ENCODE peak calls at places on chromosomes 1 and 21, in six cellular contexts. F is AG04449, G is fibroblast of the conjunctiva, Y is activated gamma-delta T cell treated with Interleukin-2 at 50 U/mL for 16 hours, M is fibroblast of the aortic adventitia, O is AG20443. S is an unnamed sample.

GRCh38 chr1:9717193-9718005 is 65.9 kb downstream of the PIK3CD start:
- DNase-seq in F (no peak), Y (peak; percentile 93), O (no peak), M (no peak), G (no peak), S (no peak)

GRCh38 chr1:162136760-162137537 is 67.5 kb downstream of the NOS1AP start:
- DNase-seq in M (peak; percentile 72), F (peak; percentile 37), G (peak; percentile 59), Y (no peak), O (peak; percentile 82), S (no peak)

GRCh38 chr1:65389296-65389695 is 31.2 kb upstream of the LEPR start:
- DNase-seq in M (no peak), G (no peak), O (no peak), Y (no peak), F (no peak), S (no peak)

GRCh38 chr1:43420874-43421273 is 31.2 kb downstream of the SZT2 start:
- DNase-seq in Y (no peak), G (no peak), M (no peak), O (no peak), F (no peak), S (no peak)

GRCh38 chr1:231806623-231807470 is 180.3 kb downstream of the DISC1 start:
- DNase-seq in F (no peak), M (no peak), Y (no peak), O (no peak), G (no peak), S (peak; percentile 77)

GRCh38 chr1:87093286-87093685 is 178.9 kb downstream of the HS2ST1 start:
- DNase-seq in G (no peak), Y (no peak), M (no peak), O (no peak), F (no peak), S (no peak)

GRCh38 chr21:42654913-42655796 is 1.7 kb downstream of the PDE9A start:
- DNase-seq in O (no peak), G (no peak), F (no peak), M (no peak), Y (no peak), S (no peak)

GRCh38 chr1:98005326-98006010 is 84.6 kb upstream of the DPYD start:
- DNase-seq in G (no peak), Y (no peak), O (no peak), M (peak; percentile 66), F (no peak), S (no peak)

GRCh38 chr1:15916417-15916816 is 59.5 kb downstream of the ZBTB17 start:
- DNase-seq in O (no peak), G (no peak), F (no peak), Y (no peak), M (no peak), S (no peak)

GRCh38 chr1:38301040-38301439 is 254.4 kb upstream of the POU3F1 start:
- DNase-seq in O (no peak), Y (no peak), M (no peak), F (no peak), G (no peak), S (no peak)

GRCh38 chr1:209207701-209208286 is 375.7 kb upstream of the CAMK1G start:
- DNase-seq in F (peak; percentile 4), M (peak; percentile 65), Y (no peak), O (peak; percentile 87), G (peak; percentile 26), S (peak; percentile 85)

GRCh38 chr1:55064071-55064581 is 24.8 kb downstream of the PCSK9 start:
- DNase-seq in G (no peak), O (peak; percentile 33), M (peak; percentile 55), Y (no peak), F (no peak), S (no peak)

GRCh38 chr1:216823731-216824130 is 100.5 kb upstream of the ESRRG start:
- DNase-seq in O (no peak), M (no peak), Y (no peak), G (no peak), F (no peak), S (no peak)

GRCh38 chr1:69738458-69738857 is 170.7 kb downstream of the LRRC7 start:
- DNase-seq in O (no peak), M (peak; percentile 20), Y (no peak), G (no peak), F (no peak), S (no peak)

S was measured in ecto neural progenitor cell.